ENCODE peak calls at places on chromosomes 1 and 21, in nine cellular contexts. D is DMS153; M is left ventricle myocardium inferior; Q is stimulated activated naive B cell treated with anti-CD40 and anti-IgM and Interleukin-4, amounts not matched to agents 10 μg/mL and 1 μg/mL and 100 μg/mL, for 72 hours; L is fibroblast of pulmonary artery; K is hypothalamus; P is effector CD4-positive, alpha-beta T cell; Y is activated T-cell treated with anti-CD3 and anti-CD28 coated beads for 1 hour; C is neural progenitor cell. V is an unnamed sample.

GRCh38 chr1:61612600-61612999 is 112.3 kb downstream of the TM2D1 start:
- DNase-seq in D (no peak), M (no peak), Q (no peak), L (no peak), K (no peak), P (no peak), Y (no peak), C (no peak), V (peak)

GRCh38 chr1:240946926-240947325 is 335.0 kb upstream of the GREM2 start:
- DNase-seq in D (no peak), M (no peak), Q (no peak), L (peak), K (no peak), P (no peak), Y (no peak), C (peak), V (no peak)

GRCh38 chr1:167171286-167171929 is 49.3 kb upstream of the POU2F1 start:
- DNase-seq in D (no peak), M (no peak), Q (no peak), L (no peak), K (no peak), P (no peak), Y (no peak), C (no peak), V (no peak)

GRCh38 chr21:45067462-45068285 is 6.7 kb upstream of the ADARB1 start:
- DNase-seq in D (no peak), M (no peak), Q (no peak), L (no peak), K (no peak), P (no peak), Y (no peak), C (no peak), V (no peak)

GRCh38 chr1:34896612-34897011 is 32.8 kb downstream of the DLGAP3 start:
- DNase-seq in D (no peak), M (no peak), Q (no peak), L (peak), K (no peak), P (no peak), Y (no peak), C (no peak), V (no peak)

GRCh38 chr21:15084668-15085067 is 19.9 kb upstream of the NRIP1 start:
- DNase-seq in D (no peak), M (no peak), Q (no peak), L (peak), K (no peak), P (no peak), Y (no peak), C (no peak), V (no peak)

GRCh38 chr1:175471039-175471800 is 272.2 kb downstream of the TNR start:
- DNase-seq in D (no peak), M (no peak), Q (no peak), L (no peak), K (peak), P (no peak), Y (no peak), C (no peak), V (no peak)

GRCh38 chr1:14366361-14367018 is 232.0 kb upstream of the KAZN start:
- DNase-seq in D (no peak), M (peak), Q (no peak), L (peak), K (peak), P (no peak), Y (no peak), C (peak), V (peak)

GRCh38 chr1:21885236-21886037 is 51.7 kb downstream of the HSPG2 start:
- DNase-seq in D (no peak), M (no peak), Q (no peak), L (no peak), K (no peak), P (no peak), Y (no peak), C (no peak), V (no peak)

GRCh38 chr1:19495816-19496528 is 10.6 kb upstream of the CAPZB start:
- DNase-seq in D (no peak), M (no peak), Q (no peak), L (peak), K (no peak), P (no peak), Y (no peak), C (no peak), V (no peak)

GRCh38 chr21:33069243-33069642 is 698 bp upstream of the OLIG1 start:
- DNase-seq in D (no peak), M (no peak), Q (no peak), L (no peak), K (no peak), P (no peak), Y (no peak), C (no peak), V (no peak)

GRCh38 chr1:36093226-36093625 is 4.5 kb downstream of the ADPRS start:
- DNase-seq in D (no peak), M (no peak), Q (no peak), L (no peak), K (no peak), P (no peak), Y (no peak), C (no peak), V (peak)

GRCh38 chr1:174940776-174941175 is 59.0 kb upstream of the CACYBP start:
- DNase-seq in D (no peak), M (no peak), Q (no peak), L (no peak), K (no peak), P (no peak), Y (no peak), C (no peak), V (no peak)

GRCh38 chr1:51729824-51730284 is 113.0 kb downstream of the OSBPL9 start:
- DNase-seq in D (no peak), M (no peak), Q (no peak), L (peak), K (no peak), P (no peak), Y (peak), C (peak), V (peak)

GRCh38 chr1:174837386-174837785 is 162.4 kb upstream of the CACYBP start:
- DNase-seq in D (no peak), M (no peak), Q (no peak), L (no peak), K (no peak), P (no peak), Y (no peak), C (no peak), V (no peak)

GRCh38 chr1:6301526-6301925 is 40.6 kb upstream of the GPR153 start:
- DNase-seq in D (no peak), M (no peak), Q (no peak), L (no peak), K (no peak), P (no peak), Y (no peak), C (no peak), V (no peak)

GRCh38 chr1:23727362-23727811 is 15.9 kb upstream of the ELOA start:
- DNase-seq in D (peak), M (peak), Q (no peak), L (peak), K (peak), P (no peak), Y (no peak), C (no peak), V (peak)

GRCh38 chr1:32172621-32173245 is 6.7 kb upstream of the TXLNA start:
- DNase-seq in D (no peak), M (no peak), Q (no peak), L (peak), K (no peak), P (no peak), Y (no peak), C (no peak), V (no peak)

GRCh38 chr21:25456672-25457071 is 150.6 kb downstream of the MRPL39 start:
- DNase-seq in D (no peak), M (no peak), Q (peak), L (peak), K (no peak), P (no peak), Y (no peak), C (no peak), V (no peak)